ENCODE peak calls at places on chromosome 1, in six cellular contexts. K is progenitor cell of endocrine pancreas; N is NCI-H2081; I is H9; D is iPS-NIHi11; V is activated CD4-positive, CD25-positive, alpha-beta regulatory T cell. A is an unnamed sample.
A peak's percentile ranks its signal among the peaks of the same experiment; 100 is the strongest.

GRCh38 chr1:103129255-103129654 is 20.9 kb upstream of the COL11A1 start:
- DNase-seq in I (no peak), V (no peak), D (no peak), K (no peak), N (no peak), A (no peak)

GRCh38 chr1:246728311-246728710 is 4.1 kb downstream of the SCCPDH start:
- DNase-seq in I (no peak), D (no peak), N (no peak), K (no peak), V (no peak), A (no peak)

GRCh38 chr1:151703813-151704212 is 12.8 kb downstream of the CELF3 start:
- DNase-seq in D (no peak), I (no peak), N (no peak), K (no peak), V (no peak), A (no peak)

GRCh38 chr1:166902279-166902678 is 26.2 kb upstream of the TADA1 start:
- DNase-seq in K (no peak), N (no peak), V (no peak), D (no peak), I (no peak), A (no peak)

GRCh38 chr1:162753998-162754585 is 36.4 kb upstream of the HSD17B7 start:
- DNase-seq in V (no peak), K (no peak), N (no peak), I (no peak), D (no peak), A (no peak)

GRCh38 chr1:71641013-71641412 is 560.2 kb upstream of the ZRANB2 start:
- DNase-seq in K (no peak), I (no peak), N (peak; percentile 9), D (no peak), V (no peak), A (no peak)

GRCh38 chr1:207069858-207070506 is 16.9 kb downstream of the PFKFB2 start:
- DNase-seq in V (no peak), D (no peak), I (no peak), K (no peak), N (no peak), A (no peak)

GRCh38 chr1:68495968-68496679 is 758 bp downstream of the DEPDC1 start:
- DNase-seq in N (peak; percentile 1), V (no peak), D (peak; percentile 5), K (no peak), I (no peak), A (peak; percentile 29)

GRCh38 chr1:89451011-89451410 is 73.6 kb upstream of the LRRC8B start:
- DNase-seq in D (no peak), N (no peak), V (no peak), K (no peak), I (no peak), A (no peak)

GRCh38 chr1:153775432-153776311 is 465 bp downstream of the SLC27A3 start:
- DNase-seq in N (peak; percentile 80), I (peak; percentile 95), D (peak; percentile 88), V (peak; percentile 44), K (peak; percentile 78), A (peak; percentile 58)

GRCh38 chr1:219432966-219433365 is 179.9 kb downstream of the ZC3H11B start:
- DNase-seq in K (no peak), N (no peak), I (no peak), V (no peak), D (no peak), A (no peak)

GRCh38 chr1:37875833-37876232 is 16.4 kb upstream of the MTF1 start:
- DNase-seq in K (no peak), N (no peak), D (peak; percentile 21), V (no peak), I (no peak), A (no peak)

GRCh38 chr1:53176452-53177344 is 19.9 kb upstream of the CPT2 start:
- DNase-seq in K (no peak), N (peak; percentile 43), I (no peak), D (no peak), V (no peak), A (no peak)

GRCh38 chr1:119139393-119139792 is 1.1 kb downstream of the WARS2 start:
- DNase-seq in D (no peak), N (no peak), K (no peak), I (no peak), V (no peak), A (no peak)

GRCh38 chr1:164087893-164088292 is 471.1 kb upstream of the PBX1 start:
- DNase-seq in N (no peak), K (no peak), D (no peak), I (no peak), V (no peak), A (no peak)

GRCh38 chr1:40395211-40396175 is 22.0 kb downstream of the SMAP2 start:
- DNase-seq in I (no peak), K (no peak), N (no peak), V (no peak), D (no peak), A (no peak)

GRCh38 chr1:46248122-46248920 is 758 bp downstream of the RAD54L start:
- DNase-seq in D (peak; percentile 74), K (no peak), V (no peak), I (peak; percentile 63), N (peak; percentile 59), A (peak; percentile 52)

GRCh38 chr1:236407059-236407458 is 13.0 kb downstream of the EDARADD start:
- DNase-seq in D (no peak), K (no peak), I (no peak), N (no peak), V (no peak), A (no peak)

GRCh38 chr1:119808972-119809550 is 2.2 kb downstream of the REG4 start:
- DNase-seq in I (peak; percentile 75), N (peak; percentile 70), V (peak; percentile 43), D (peak; percentile 81), K (peak; percentile 55), A (peak; percentile 53)